ENCODE peak calls at places on chromosomes 3 and 15, in eight cellular contexts. W, A, U, E, I, B, G and T are unnamed samples.

GRCh38 chr15:23038741-23039150 is 623 bp downstream of the TUBGCP5 start:
- DNase-seq in W (no peak), A (peak), U (no peak), E (no peak), I (peak), B (no peak), G (no peak), T (peak)

GRCh38 chr3:73094951-73095350 is 33.5 kb downstream of the EBLN2 start:
- DNase-seq in W (peak), A (no peak), U (no peak), E (no peak), I (no peak), B (no peak), G (no peak), T (no peak)

GRCh38 chr3:120852412-120852811 is 55.6 kb upstream of the STXBP5L start:
- DNase-seq in W (no peak), A (no peak), U (no peak), E (no peak), I (no peak), B (no peak), G (no peak), T (no peak)

GRCh38 chr3:42535981-42536784 is 33.7 kb downstream of the VIPR1 start:
- DNase-seq in W (no peak), A (peak), U (peak), E (peak), I (peak), B (no peak), G (no peak), T (no peak)

GRCh38 chr3:94303897-94304296 is 241.0 kb downstream of the NSUN3 start:
- DNase-seq in W (no peak), A (peak), U (no peak), E (no peak), I (peak), B (no peak), G (no peak), T (no peak)

GRCh38 chr3:18302517-18302916 is 122.6 kb downstream of the SATB1 start:
- DNase-seq in W (no peak), A (peak), U (no peak), E (no peak), I (peak), B (no peak), G (no peak), T (no peak)

GRCh38 chr15:77024273-77025065 is 29.5 kb downstream of the PSTPIP1 start:
- DNase-seq in W (peak), A (peak), U (peak), E (peak), I (peak), B (no peak), G (peak), T (peak)

GRCh38 chr3:73624363-73625123 is at the start of gene PDZRN3:
- DNase-seq in W (peak), A (peak), U (no peak), E (peak), I (peak), B (no peak), G (peak), T (peak)

GRCh38 chr15:40511093-40511471 is 40.3 kb downstream of the CHST14 start:
- DNase-seq in W (no peak), A (no peak), U (no peak), E (no peak), I (no peak), B (no peak), G (no peak), T (no peak)

GRCh38 chr3:45803252-45803935 is 7.1 kb upstream of the SLC6A20 start:
- DNase-seq in W (no peak), A (no peak), U (no peak), E (no peak), I (no peak), B (no peak), G (no peak), T (no peak)

GRCh38 chr15:52106641-52107040 is 5.9 kb downstream of the BCL2L10 start:
- DNase-seq in W (no peak), A (no peak), U (no peak), E (no peak), I (no peak), B (no peak), G (no peak), T (no peak)

GRCh38 chr3:51371943-51372557 is 13.0 kb upstream of the MANF start:
- DNase-seq in W (no peak), A (peak), U (peak), E (no peak), I (peak), B (peak), G (no peak), T (peak)

GRCh38 chr15:85597155-85597815 is 197.4 kb downstream of the KLHL25 start:
- DNase-seq in W (no peak), A (no peak), U (no peak), E (no peak), I (no peak), B (no peak), G (no peak), T (no peak)
- H3K4me3 ChIP-seq in W (no peak), A (no peak), U (no peak), E (no peak), I (no peak), B (no peak), G (no peak), T (no peak)

DNA sequence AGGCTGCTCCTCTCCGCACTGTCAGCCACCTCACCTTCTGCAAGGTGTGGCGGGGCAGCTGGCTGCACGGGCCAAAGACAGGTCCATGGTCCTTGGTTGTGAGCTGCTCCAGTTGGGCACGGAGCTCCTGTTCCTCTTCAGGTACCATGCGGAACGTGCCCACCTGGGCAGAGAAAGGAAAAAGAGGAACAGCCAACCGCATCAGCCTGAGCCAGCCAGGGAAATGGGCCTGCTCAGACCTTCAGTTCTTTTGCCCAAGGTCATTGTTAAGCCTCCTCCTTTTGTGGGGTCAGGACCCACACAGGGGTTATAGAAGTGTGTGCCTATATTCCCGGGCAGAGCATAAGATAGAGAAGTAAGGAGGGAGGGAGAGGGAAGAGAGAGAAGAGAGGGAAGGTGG is 2.8 kb downstream of the RLBP1 start:
- DNase-seq in W (no peak), A (no peak), U (no peak), E (no peak), I (no peak), B (no peak), G (no peak), T (no peak)
- TF ChIP-seq CTCF in W (no peak), A (no peak), U (no peak), E (no peak), I (no peak), B (no peak), G (no peak), T (no peak)

GRCh38 chr15:57148236-57148635 is 228.1 kb upstream of the CGNL1 start:
- DNase-seq in W (no peak), A (no peak), U (no peak), E (no peak), I (no peak), B (no peak), G (no peak), T (no peak)

GRCh38 chr15:57143511-57144078 is 225.2 kb downstream of the TCF12 start:
- DNase-seq in W (no peak), A (no peak), U (no peak), E (no peak), I (no peak), B (no peak), G (no peak), T (peak)

GRCh38 chr15:57149196-57149595 is 227.1 kb upstream of the CGNL1 start:
- DNase-seq in W (no peak), A (peak), U (no peak), E (no peak), I (peak), B (no peak), G (no peak), T (no peak)

GRCh38 chr15:57144448-57144847 is 226.0 kb downstream of the TCF12 start:
- DNase-seq in W (no peak), A (no peak), U (no peak), E (no peak), I (peak), B (no peak), G (no peak), T (no peak)

GRCh38 chr15:57146394-57147140 is 228.1 kb downstream of the TCF12 start:
- DNase-seq in W (no peak), A (peak), U (peak), E (peak), I (peak), B (no peak), G (no peak), T (peak)
- H3K4me3 ChIP-seq in W (peak), A (no peak), U (no peak), E (no peak), I (peak), B (peak), G (no peak), T (peak)

DNA sequence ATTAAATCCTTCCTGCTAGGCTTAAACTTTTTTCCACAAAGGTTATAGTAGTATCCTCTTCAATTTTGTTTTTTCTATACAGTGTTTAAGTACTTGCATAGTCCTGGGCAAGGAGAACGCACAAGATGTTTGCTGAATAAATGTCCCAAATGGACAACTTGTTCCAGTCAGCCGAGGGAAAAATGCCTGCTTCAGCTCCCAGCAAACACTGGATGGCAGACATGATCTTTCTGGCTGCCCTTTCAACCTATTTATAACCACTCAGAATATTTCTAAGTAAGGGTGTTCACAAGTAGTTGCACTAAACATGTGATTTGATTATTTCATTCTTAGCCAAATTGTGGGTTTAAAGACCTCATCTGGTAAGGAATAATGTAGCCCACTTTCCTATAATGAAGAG is 29.8 kb downstream of the GNB4 start:
- DNase-seq in W (no peak), A (peak), U (no peak), E (peak), I (peak), B (peak), G (no peak), T (peak)
- TF ChIP-seq CTCF in W (peak), A (peak), U (peak), E (peak), I (peak), B (peak), G (peak), T (peak)

GRCh38 chr3:158101330-158102218 is 4.6 kb downstream of the SHOX2 start:
- DNase-seq in W (no peak), A (no peak), U (no peak), E (no peak), I (no peak), B (no peak), G (no peak), T (no peak)
- H3K4me3 ChIP-seq in W (no peak), A (no peak), U (no peak), E (no peak), I (no peak), B (no peak), G (no peak), T (no peak)

DNA sequence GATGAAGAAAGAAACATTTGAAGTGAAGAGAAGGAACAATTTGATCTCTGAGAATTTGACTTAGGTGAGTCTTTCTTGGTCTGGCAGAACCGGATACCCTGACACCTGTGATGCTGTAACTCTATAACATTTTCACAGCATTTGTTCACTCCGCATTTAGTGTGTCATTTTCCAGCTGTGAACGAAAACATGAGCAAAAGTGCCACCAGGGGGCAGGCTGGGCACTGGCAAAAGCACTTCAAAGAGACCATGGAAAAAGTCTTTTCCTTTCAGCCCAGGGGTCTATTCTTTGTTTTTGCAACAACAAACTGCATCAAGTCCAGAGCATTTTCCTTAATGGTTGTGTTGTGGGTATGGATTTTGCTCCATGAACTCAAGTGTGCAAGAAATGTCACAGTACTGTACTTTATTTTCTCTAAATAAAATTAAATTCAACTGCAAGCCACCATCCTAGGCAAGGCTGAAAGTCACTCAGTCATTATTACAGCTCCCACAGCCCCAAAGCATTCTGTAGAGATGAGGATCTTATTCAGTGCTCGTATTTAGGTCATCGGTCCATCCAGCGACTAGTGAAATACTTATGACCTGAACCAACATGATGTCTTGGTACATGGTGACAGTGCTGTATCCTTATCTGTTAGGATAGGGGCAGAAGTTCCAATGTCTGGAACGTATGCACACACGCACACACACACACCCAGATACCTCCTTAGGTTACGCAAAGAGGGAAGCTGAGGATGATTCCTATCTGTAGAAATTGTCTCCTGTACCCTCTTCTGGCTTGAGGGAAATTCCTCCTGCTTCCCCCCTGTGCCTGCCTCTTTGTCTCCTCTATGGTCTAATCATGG is 125.5 kb downstream of the GADL1 start:
- DNase-seq in W (peak), A (peak), U (peak), E (peak), I (peak), B (no peak), G (peak), T (no peak)
- TF ChIP-seq CTCF in W (peak), A (peak), U (peak), E (peak), I (peak), B (peak), G (peak), T (peak)

GRCh38 chr15:71364117-71364584 is 248.9 kb downstream of the THSD4 start:
- DNase-seq in W (no peak), A (no peak), U (no peak), E (no peak), I (no peak), B (no peak), G (no peak), T (no peak)
- H3K4me3 ChIP-seq in W (no peak), A (no peak), U (no peak), E (no peak), I (no peak), B (no peak), G (no peak), T (no peak)